ENCODE peak calls at places on chromosomes 2 and 18, in eight cellular contexts. F, L, P, T, X, J, O and K are unnamed samples. For H3K27me3, H3K9me3 and H3K4me1, the result is how much of the 10 kb centered on the place peaks cover.

GRCh38 chr2:15391771-15392170 is 169.4 kb downstream of the NBAS start:
- DNase-seq in O (no peak), X (no peak), F (no peak), P (no peak), T (no peak), J (no peak), L (no peak), K (no peak)

GRCh38 chr2:31469648-31470047 is 55.1 kb upstream of the XDH start:
- DNase-seq in L (no peak), J (no peak), F (no peak), T (no peak), O (no peak), X (no peak), P (no peak), K (no peak)

GRCh38 chr2:101038455-101039255 is 36.6 kb downstream of the RPL31 start:
- DNase-seq in T (no peak), O (peak), J (no peak), P (no peak), X (no peak), L (no peak), F (no peak), K (peak)

GRCh38 chr2:109560265-109560664 is 53.5 kb downstream of the SEPTIN10 start:
- DNase-seq in O (no peak), J (no peak), L (no peak), P (no peak), F (no peak), X (no peak), T (no peak), K (no peak)

GRCh38 chr2:149178626-149179025 is 140.1 kb downstream of the LYPD6B start:
- DNase-seq in F (no peak), O (no peak), L (no peak), J (no peak), T (no peak), X (no peak), P (no peak), K (no peak)

GRCh38 chr2:157107877-157108276 is 149.6 kb upstream of the GALNT5 start:
- DNase-seq in P (no peak), J (no peak), O (peak), L (no peak), X (no peak), T (no peak), F (no peak), K (no peak)

GRCh38 chr18:52313213-52313612 is 26.8 kb upstream of the DCC start:
- DNase-seq in J (no peak), F (no peak), T (no peak), X (no peak), P (no peak), L (no peak), O (peak), K (peak)

GRCh38 chr2:234771985-234772774 is 179.6 kb upstream of the SH3BP4 start:
- DNase-seq in O (peak), J (no peak), T (no peak), X (no peak), L (no peak), F (no peak), P (no peak), K (no peak)

GRCh38 chr2:173414823-173415322 is 60.2 kb downstream of the CDCA7 start:
- DNase-seq in X (no peak), F (no peak), O (peak), L (no peak), P (no peak), T (no peak), J (no peak), K (no peak)

GRCh38 chr2:32863803-32864202 is 83.0 kb upstream of the LTBP1 start:
- DNase-seq in P (no peak), L (no peak), O (no peak), F (no peak), X (no peak), J (no peak), T (no peak), K (no peak)

GRCh38 chr2:30670453-30670852 is 136.8 kb downstream of the CAPN13 start:
- DNase-seq in T (no peak), P (no peak), X (no peak), O (no peak), J (no peak), L (no peak), F (no peak), K (no peak)

GRCh38 chr2:240577281-240578109 is 9.0 kb upstream of the CAPN10 start:
- DNase-seq in X (no peak), F (no peak), T (no peak), L (no peak), J (no peak), O (no peak), P (no peak), K (no peak)

GRCh38 chr2:24861500-24861899 is 58.5 kb downstream of the ADCY3 start:
- DNase-seq in F (no peak), O (no peak), P (no peak), X (no peak), J (no peak), L (no peak), T (no peak), K (no peak)

GRCh38 chr2:193348055-193348454 is 1153.3 kb upstream of the TMEFF2 start:
- DNase-seq in L (no peak), P (no peak), X (no peak), T (no peak), F (no peak), O (no peak), J (no peak), K (no peak)

GRCh38 chr2:64876137-64876647 is 113.0 kb upstream of the SLC1A4 start:
- DNase-seq in O (peak), F (no peak), L (no peak), T (peak), P (no peak), J (no peak), X (no peak), K (peak)

GRCh38 chr2:101614127-101614759 is 83.3 kb upstream of the MAP4K4 start:
- DNase-seq in J (no peak), X (no peak), O (no peak), T (no peak), P (no peak), L (no peak), F (no peak), K (no peak)

GRCh38 chr2:17190527-17190926 is 327.7 kb downstream of the RAD51AP2 start:
- DNase-seq in X (no peak), J (no peak), T (no peak), F (no peak), P (no peak), L (no peak), O (no peak), K (no peak)

GRCh38 chr2:221836091-221836490 is 264.0 kb upstream of the EPHA4 start:
- DNase-seq in O (no peak), L (no peak), X (no peak), T (no peak), J (no peak), P (no peak), F (no peak), K (no peak)

GRCh38 chr2:186594001-186594722 is 4.3 kb downstream of the ITGAV start:
- DNase-seq in J (no peak), F (no peak), T (no peak), X (no peak), L (no peak), O (no peak), P (no peak), K (no peak)

GRCh38 chr2:177262137-177262536 is 2.4 kb downstream of the NFE2L2 start:
- DNase-seq in O (no peak), T (no peak), J (no peak), L (no peak), F (no peak), X (no peak), P (no peak), K (no peak)

GRCh38 chr2:204487447-204488229 is 57.6 kb upstream of the PARD3B start:
- DNase-seq in J (no peak), O (no peak), P (no peak), T (no peak), F (no peak), X (no peak), L (no peak), K (no peak)

GRCh38 chr2:149595069-149595963 is 7.7 kb upstream of the MMADHC start:
- DNase-seq in P (no peak), F (no peak), O (peak), T (no peak), L (no peak), X (no peak), J (no peak), K (no peak)

GRCh38 chr2:200089040-200089755 is 133.8 kb downstream of the MAIP1 start:
- DNase-seq in O (no peak), X (no peak), T (no peak), P (no peak), L (no peak), F (no peak), J (no peak), K (no peak)

GRCh38 chr2:71458413-71459083 is 5.2 kb downstream of the DYSF start:
- DNase-seq in P (no peak), O (peak), T (no peak), L (no peak), X (no peak), F (no peak), J (no peak), K (no peak)

GRCh38 chr2:221896505-221897151 is 324.5 kb upstream of the EPHA4 start:
- DNase-seq in F (peak), P (no peak), X (no peak), O (peak), L (peak), T (no peak), J (no peak), K (no peak)

GRCh38 chr2:1527153-1527992 is 114.1 kb downstream of the TPO start:
- DNase-seq in T (no peak), J (no peak), L (no peak), O (no peak), X (no peak), F (no peak), P (no peak), K (peak)

GRCh38 chr2:143856973-143857372 is 662.9 kb downstream of the ZEB2 start:
- DNase-seq in T (no peak), X (no peak), J (no peak), P (no peak), O (peak), F (no peak), L (no peak), K (no peak)

GRCh38 chr2:229268626-229269025 is 2.5 kb downstream of the PID1 start:
- DNase-seq in F (no peak), J (no peak), T (no peak), L (no peak), P (no peak), X (no peak), O (no peak), K (no peak)

GRCh38 chr2:86442642-86443005 is 1.5 kb downstream of the KDM3A start:
- DNase-seq in F (peak), X (peak), L (peak), O (peak), J (peak), T (peak), P (peak), K (peak)

GRCh38 chr2:190648289-190649034 is 421 bp upstream of the NAB1 start:
- DNase-seq in T (peak), P (peak), O (peak), F (peak), X (peak), J (peak), L (peak), K (peak)

GRCh38 chr2:44999540-44999939 is 9.7 kb downstream of the SIX2 start:
- DNase-seq in X (no peak), F (no peak), T (no peak), L (no peak), P (no peak), O (no peak), J (no peak), K (no peak)

GRCh38 chr2:45000921-45001628 is 8.2 kb downstream of the SIX2 start:
- DNase-seq in F (peak), X (peak), T (no peak), O (no peak), L (no peak), J (no peak), P (no peak), K (no peak)

GRCh38 chr2:45000341-45000901 is 8.8 kb downstream of the SIX2 start:
- DNase-seq in P (no peak), L (no peak), X (no peak), F (peak), O (no peak), J (no peak), T (no peak), K (no peak)

GRCh38 chr2:44996356-44996755 is 12.9 kb downstream of the SIX2 start:
- DNase-seq in F (no peak), X (no peak), L (no peak), O (no peak), P (no peak), J (no peak), T (no peak), K (no peak)

DNA sequence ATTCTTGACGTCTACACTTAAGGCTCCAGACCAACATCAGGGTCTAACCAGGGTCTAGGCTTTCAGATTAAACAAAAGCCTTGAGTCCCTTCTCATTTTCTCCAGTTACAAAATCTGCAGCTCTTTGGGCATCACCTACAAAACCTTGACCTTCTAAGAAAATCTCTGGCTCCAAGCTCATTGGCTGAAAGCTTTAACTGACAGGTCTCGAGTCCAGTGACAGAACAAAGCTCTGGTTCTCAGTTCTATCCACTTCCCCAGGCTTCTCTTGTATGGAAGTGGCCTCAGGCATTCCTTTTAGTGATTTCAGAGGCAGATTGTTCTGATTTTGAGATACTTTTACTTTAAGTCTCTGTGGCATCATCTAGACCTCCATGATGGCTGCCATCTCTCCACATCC is 11.3 kb downstream of the SIX2 start:
- DNase-seq in X (no peak), L (no peak), T (no peak), J (no peak), O (no peak), F (no peak), P (no peak), K (no peak)
- H3K27me3 ChIP-seq in X (under half), L (half or more), T (under half), J (under half), O (under half), F (under half), P (under half), K (under half)

GRCh38 chr2:39996653-39997080 is 217.6 kb upstream of the THUMPD2 start:
- DNase-seq in T (no peak), O (peak), L (no peak), X (no peak), F (no peak), P (no peak), J (no peak), K (no peak)
- H3K9me3 ChIP-seq in T (under half), O (under half), L (under half), X (under half), F (under half), P (under half), J (under half), K (under half)

DNA sequence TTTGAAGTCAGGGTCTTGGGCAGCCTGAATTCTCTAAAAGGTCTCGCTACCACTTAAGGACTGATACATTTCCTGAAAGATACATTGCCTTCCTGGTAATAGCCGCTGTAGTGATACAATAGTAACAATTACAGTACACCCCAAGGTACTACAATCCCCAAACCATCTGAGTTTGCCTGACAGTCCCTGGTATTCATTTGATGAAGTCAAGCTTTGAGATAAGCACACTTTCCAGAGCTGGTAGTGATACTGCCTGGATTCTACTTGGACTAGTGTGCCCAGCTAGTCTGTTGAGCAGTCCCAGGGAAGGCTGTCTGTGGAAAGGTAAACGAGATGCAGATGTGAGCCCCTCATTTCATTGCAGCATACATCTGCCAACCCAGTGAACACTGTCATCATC is 24.4 kb upstream of the ITGB6 start:
- DNase-seq in F (no peak), J (no peak), L (no peak), T (no peak), P (no peak), O (no peak), X (no peak), K (no peak)
- H3K4me1 ChIP-seq in F (half or more), J (under half), L (under half), T (under half), P (under half), O (half or more), X (under half), K (half or more)

GRCh38 chr2:232386740-232387450 is 8.3 kb downstream of the ALPP start:
- DNase-seq in T (no peak), F (no peak), X (no peak), L (no peak), O (peak), J (no peak), P (no peak), K (peak)
- H3K27me3 ChIP-seq in T (under half), F (under half), X (under half), L (half or more), O (under half), J (under half), P (under half), K (under half)

DNA sequence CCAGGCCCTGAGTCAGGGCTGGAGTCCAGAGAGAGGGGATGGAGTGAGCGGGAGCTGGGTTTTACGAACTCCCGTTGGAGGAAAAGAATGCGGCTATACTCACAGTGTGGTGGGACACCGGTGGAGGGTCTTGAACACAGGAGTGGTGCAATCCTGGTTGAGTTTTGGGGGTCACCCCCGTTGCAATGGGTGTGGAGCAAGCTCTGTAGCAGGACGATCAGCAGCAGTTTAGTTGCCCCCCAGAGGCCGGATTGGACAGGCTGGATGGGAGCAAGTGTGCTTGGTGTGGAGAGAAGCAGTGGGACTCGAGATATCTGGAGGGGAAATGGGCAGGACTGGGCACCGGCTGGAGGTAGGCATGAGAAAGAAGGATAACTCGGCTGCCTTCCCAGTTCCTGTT is 72.3 kb upstream of the TWIST2 start:
- DNase-seq in X (no peak), J (no peak), L (no peak), O (no peak), P (no peak), F (no peak), T (no peak), K (no peak)
- H3K9me3 ChIP-seq in X (under half), J (under half), L (under half), O (under half), P (under half), F (under half), T (under half), K (under half)

DNA sequence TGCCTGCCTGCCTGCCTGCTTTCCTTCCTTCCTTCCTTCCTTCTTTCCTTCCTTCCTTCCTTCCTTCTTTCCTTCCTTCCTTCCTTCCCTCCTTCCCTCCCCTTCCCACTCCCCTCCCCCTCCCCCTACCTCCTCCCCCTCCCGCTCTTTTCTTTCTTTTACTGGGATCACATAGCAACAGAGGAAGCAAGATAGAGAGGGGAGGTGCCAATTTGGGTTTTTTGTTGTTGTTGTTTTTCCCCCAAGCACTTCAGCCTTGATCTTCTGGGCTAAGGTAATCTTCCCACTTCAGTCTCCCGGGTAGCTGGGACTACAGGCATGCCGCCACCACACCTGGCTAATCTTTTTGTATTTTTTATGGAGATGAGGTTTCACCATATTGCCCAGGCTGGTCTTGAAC is 20.0 kb downstream of the PPM1B start:
- DNase-seq in J (no peak), T (no peak), P (no peak), L (no peak), X (no peak), F (no peak), O (no peak), K (no peak)
- H3K4me1 ChIP-seq in J (under half), T (under half), P (under half), L (under half), X (under half), F (under half), O (under half), K (under half)